ENCODE peak calls at places on chromosomes 16 and 17, in four cellular contexts. A is gastrocnemius medialis, X is tibial nerve, N is uterus. I is an unnamed sample.

GRCh38 chr17:74042744-74043486 is 160.6 kb upstream of the RPL38 start:
- DNase-seq in N (peak; percentile 33), X (no peak), A (no peak), I (no peak)

GRCh38 chr17:61411944-61412859 is 12.6 kb downstream of the TBX2 start:
- DNase-seq in X (peak; percentile 78), N (peak; percentile 91), A (no peak), I (peak; percentile 84)

GRCh38 chr17:78446833-78447232 is 68.4 kb downstream of the PGS1 start:
- DNase-seq in N (no peak), A (no peak), X (no peak), I (no peak)

GRCh38 chr17:50173335-50173941 is 7.6 kb downstream of the SGCA start:
- DNase-seq in X (peak; percentile 14), A (no peak), N (peak; percentile 74), I (no peak)

GRCh38 chr17:41049110-41049509 is 2.0 kb upstream of the KRTAP2-1 start:
- DNase-seq in A (no peak), N (no peak), X (no peak), I (no peak)

GRCh38 chr16:50601341-50601740 is 53.1 kb downstream of the NKD1 start:
- DNase-seq in N (no peak), X (no peak), A (no peak), I (no peak)

GRCh38 chr17:75181110-75181509 is 1.6 kb downstream of the SUMO2 start:
- DNase-seq in X (no peak), N (no peak), A (no peak), I (no peak)

GRCh38 chr17:72008236-72008874 is 112.5 kb upstream of the SOX9 start:
- DNase-seq in N (no peak), A (no peak), X (no peak), I (no peak)

GRCh38 chr16:9438991-9439390 is 347.5 kb downstream of the HAPSTR1 start:
- DNase-seq in N (no peak), X (no peak), A (no peak), I (no peak)

GRCh38 chr16:49362230-49362629 is 11.4 kb upstream of the C16orf78 start:
- DNase-seq in A (no peak), N (no peak), X (no peak), I (no peak)

GRCh38 chr16:86405319-86405718 is 105.0 kb upstream of the FOXF1 start:
- DNase-seq in A (no peak), X (no peak), N (no peak), I (no peak)

GRCh38 chr16:6970171-6970857 is 362.3 kb upstream of the RBFOX1 start:
- DNase-seq in A (no peak), N (no peak), X (no peak), I (no peak)

GRCh38 chr16:69408451-69408850 is 16.0 kb upstream of the CYB5B start:
- DNase-seq in N (no peak), X (no peak), A (no peak), I (no peak)

GRCh38 chr17:47733414-47734288 is 615 bp downstream of the TBX21 start:
- DNase-seq in X (no peak), A (no peak), N (no peak), I (peak; percentile 24)

GRCh38 chr17:55237826-55238196 is 26.9 kb upstream of the HLF start:
- DNase-seq in N (no peak), A (no peak), X (no peak), I (no peak)

GRCh38 chr16:63530208-63530607 is 1494.0 kb upstream of the CDH8 start:
- DNase-seq in X (no peak), A (no peak), N (no peak), I (no peak)

GRCh38 chr17:49022391-49022941 is 25.3 kb downstream of the IGF2BP1 start:
- DNase-seq in A (no peak), X (no peak), N (no peak), I (no peak)

GRCh38 chr17:41771389-41772206 is 14.9 kb downstream of the JUP start:
- DNase-seq in A (no peak), N (no peak), X (no peak), I (no peak)

GRCh38 chr17:32916134-32916533 is 11.8 kb upstream of the TMEM98 start:
- DNase-seq in N (no peak), A (no peak), X (no peak), I (no peak)

GRCh38 chr17:77849203-77849602 is 109.3 kb upstream of the TNRC6C start:
- DNase-seq in A (no peak), N (no peak), X (no peak), I (no peak)

GRCh38 chr17:42773290-42774035 is at the start of gene VPS25:
- DNase-seq in A (peak; percentile 62), X (peak; percentile 38), N (peak; percentile 83), I (peak; percentile 81)

GRCh38 chr17:18141210-18141803 is 32.8 kb downstream of the MYO15A start:
- DNase-seq in A (no peak), N (no peak), X (no peak), I (no peak)

GRCh38 chr16:68300736-68301459 is 9.8 kb downstream of the SLC7A6OS start:
- DNase-seq in X (no peak), A (no peak), N (no peak), I (no peak)

GRCh38 chr17:66302761-66303626 is 581 bp downstream of the PRKCA start:
- DNase-seq in X (peak; percentile 39), N (peak; percentile 56), A (peak; percentile 34), I (peak; percentile 90)

GRCh38 chr17:4565209-4566141 is 5.1 kb upstream of the GGT6 start:
- DNase-seq in X (no peak), N (peak; percentile 52), A (peak; percentile 62), I (peak; percentile 81)

GRCh38 chr17:83192161-83192788 is 112.9 kb downstream of the METRNL start:
- DNase-seq in A (peak; percentile 36), N (peak; percentile 12), X (peak; percentile 74), I (peak; percentile 42)

GRCh38 chr16:66996324-66996982 is 8.1 kb downstream of the CES4A start:
- DNase-seq in A (peak; percentile 92), N (peak; percentile 54), X (peak; percentile 78), I (peak; percentile 56)

GRCh38 chr16:2663553-2664521 is 18.5 kb upstream of the KCTD5 start:
- DNase-seq in N (no peak), X (no peak), A (no peak), I (no peak)

GRCh38 chr16:11218324-11218962 is 37.6 kb downstream of the SOCS1 start:
- DNase-seq in X (no peak), A (no peak), N (no peak), I (no peak)

GRCh38 chr16:75070055-75070841 is 46.3 kb downstream of the LDHD start:
- DNase-seq in A (peak; percentile 31), X (no peak), N (peak; percentile 74), I (peak; percentile 75)

GRCh38 chr17:58337600-58338453 is 9.2 kb upstream of the TSPOAP1 start:
- DNase-seq in N (peak; percentile 59), X (peak; percentile 38), A (peak; percentile 44), I (peak; percentile 74)

GRCh38 chr17:4998027-4998665 is 396 bp downstream of the KIF1C start:
- DNase-seq in A (peak; percentile 50), N (no peak), X (no peak), I (peak; percentile 67)

GRCh38 chr16:85853641-85854545 is 45.1 kb upstream of the IRF8 start:
- DNase-seq in A (no peak), N (no peak), X (no peak), I (no peak)

GRCh38 chr17:61635913-61636432 is 45.0 kb upstream of the NACA2 start:
- DNase-seq in N (no peak), X (no peak), A (no peak), I (peak; percentile 51)

GRCh38 chr17:17724307-17724921 is 43.2 kb downstream of the RAI1 start:
- DNase-seq in X (no peak), A (no peak), N (no peak), I (peak; percentile 62)

GRCh38 chr17:81388612-81389367 is 6.5 kb upstream of the BAHCC1 start:
- DNase-seq in A (no peak), X (no peak), N (peak; percentile 37), I (peak; percentile 35)

GRCh38 chr17:62627904-62628603 is 584 bp downstream of the MRC2 start:
- DNase-seq in A (no peak), X (no peak), N (peak; percentile 83), I (no peak)

GRCh38 chr16:3876695-3877094 is 3.8 kb downstream of the CREBBP start:
- DNase-seq in X (no peak), A (no peak), N (no peak), I (no peak)

DNA sequence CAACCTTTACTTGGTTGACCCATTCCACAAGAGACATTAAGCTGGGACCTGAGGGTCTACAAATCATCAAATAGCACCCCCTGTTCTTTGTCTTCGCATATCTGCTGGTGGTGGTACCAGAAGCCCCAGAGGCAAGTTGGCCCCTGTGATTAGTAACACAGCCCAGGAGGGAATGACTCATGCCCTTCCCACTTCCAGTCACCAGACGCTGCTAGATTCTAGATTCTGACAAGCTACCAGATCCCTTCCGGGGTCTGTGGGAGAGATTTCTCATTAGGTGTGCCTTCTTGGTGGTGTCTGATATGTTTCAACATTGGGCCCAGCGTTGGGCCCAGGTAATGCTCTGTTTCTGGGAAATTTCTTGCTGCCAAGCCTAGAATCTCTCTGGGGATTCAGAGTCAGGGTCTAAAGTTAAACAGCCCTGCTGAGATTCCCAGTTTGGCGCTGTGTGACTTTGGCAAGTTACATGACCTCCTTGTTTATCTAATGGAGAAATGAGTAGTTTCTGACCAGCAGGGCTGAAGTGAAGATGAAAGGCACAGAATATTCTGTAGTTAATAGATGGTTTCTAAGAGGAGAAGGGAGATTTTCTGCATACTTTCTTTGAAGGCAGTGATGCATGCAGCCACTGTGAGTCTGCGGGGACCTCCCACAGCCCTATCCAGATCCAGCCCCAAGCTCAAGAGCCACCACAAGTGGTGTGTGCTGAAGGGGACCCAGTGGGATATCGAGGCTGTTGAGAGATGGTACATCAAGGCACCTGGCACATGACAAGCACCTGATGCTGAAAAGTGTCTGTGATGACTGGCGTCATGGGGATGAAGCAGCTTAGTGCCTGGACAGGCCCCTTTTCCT is 3.9 kb downstream of the TRPV2 start:
- DNase-seq in N (no peak), A (no peak), X (no peak), I (no peak)
- TF ChIP-seq POLR2A in N (no peak), A (no peak), X (no peak), I (no peak)

GRCh38 chr17:35256629-35257028 is 13.8 kb downstream of the SLFN5 start:
- DNase-seq in N (no peak), A (no peak), X (no peak), I (no peak)
- H3K27ac ChIP-seq in N (peak overlapping the region; percentile 25), A (peak overlapping the region; percentile 48), X (peak overlapping the region; percentile 17), I (no peak overlapping the region)

GRCh38 chr16:57536306-57537193 is at the start of gene CCDC102A:
- DNase-seq in N (no peak), X (no peak), A (no peak), I (peak; percentile 51)
- TF ChIP-seq POLR2A in N (no peak), X (no peak), A (no peak), I (no peak)

GRCh38 chr16:1119766-1120611 is 23.9 kb upstream of the C1QTNF8 start:
- DNase-seq in N (no peak), X (no peak), A (no peak), I (no peak)
- H3K27ac ChIP-seq in N (no peak overlapping the region), X (no peak overlapping the region), A (no peak overlapping the region), I (no peak overlapping the region)